ENCODE peak calls at places on chromosome 21, in seven cellular contexts. P is hippocampal formation, R is adipocyte, L is C1 segment of cervical spinal cord, Z is T follicular helper cell, F is T-helper 17 cell, N is COR-L47. A is an unnamed sample.
A peak's percentile ranks its signal among the peaks of the same experiment; 100 is the strongest.

GRCh38 chr21:36684957-36685714 is 13.8 kb upstream of the SIM2 start:
- DNase-seq in R (no peak), N (no peak), F (no peak), L (no peak), P (no peak), Z (no peak), A (no peak)

GRCh38 chr21:45299864-45300785 is 12.4 kb upstream of the POFUT2 start:
- DNase-seq in F (no peak), Z (no peak), L (no peak), N (no peak), P (no peak), R (no peak), A (no peak)

GRCh38 chr21:31370893-31371652 is 27.0 kb upstream of the TIAM1 start:
- DNase-seq in R (peak; percentile 85), Z (no peak), P (no peak), F (no peak), L (no peak), N (no peak), A (no peak)

GRCh38 chr21:45979141-45979631 is 2.4 kb upstream of the COL6A1 start:
- DNase-seq in L (no peak), N (no peak), F (no peak), Z (no peak), R (peak; percentile 44), P (no peak), A (no peak)

GRCh38 chr21:36883532-36884486 is 82.7 kb downstream of the HLCS start:
- DNase-seq in R (no peak), L (no peak), P (no peak), N (no peak), Z (no peak), F (no peak), A (no peak)

GRCh38 chr21:42962360-42963007 is 11.9 kb upstream of the PKNOX1 start:
- DNase-seq in N (no peak), L (no peak), P (no peak), Z (no peak), R (no peak), F (no peak), A (no peak)

GRCh38 chr21:26057488-26058170 is 112.9 kb downstream of the APP start:
- DNase-seq in L (peak; percentile 30), R (no peak), P (no peak), F (no peak), N (no peak), Z (no peak), A (no peak)

GRCh38 chr21:33035147-33035546 is 9.4 kb downstream of the OLIG2 start:
- DNase-seq in L (no peak), Z (no peak), F (no peak), P (no peak), N (peak; percentile 19), R (no peak), A (no peak)

GRCh38 chr21:30329203-30329868 is 8.2 kb downstream of the KRTAP27-1 start:
- DNase-seq in L (no peak), F (no peak), P (no peak), R (no peak), N (no peak), Z (no peak), A (no peak)

GRCh38 chr21:32303385-32303784 is 4.7 kb downstream of the MRAP start:
- DNase-seq in N (no peak), P (no peak), F (no peak), R (no peak), L (no peak), Z (no peak), A (no peak)

GRCh38 chr21:18384771-18385170 is 18.8 kb downstream of the TMPRSS15 start:
- DNase-seq in P (no peak), R (peak; percentile 3), Z (no peak), F (no peak), L (no peak), N (peak; percentile 68), A (no peak)

GRCh38 chr21:44516342-44516741 is 23.7 kb downstream of the KRTAP10-1 start:
- DNase-seq in Z (no peak), N (no peak), P (no peak), L (no peak), R (no peak), F (no peak), A (no peak)

GRCh38 chr21:33478858-33479678 is 706 bp downstream of the TMEM50B start:
- DNase-seq in F (peak; percentile 32), R (peak; percentile 76), N (no peak), P (peak; percentile 43), Z (peak; percentile 25), L (no peak), A (peak; percentile 28)

GRCh38 chr21:45612096-45613019 is 31.2 kb upstream of the PCBP3 start:
- DNase-seq in F (no peak), N (no peak), L (no peak), Z (no peak), P (no peak), R (peak; percentile 19), A (no peak)

GRCh38 chr21:39348040-39348354 is 891 bp downstream of the HMGN1 start:
- DNase-seq in R (no peak), P (no peak), N (no peak), Z (no peak), F (no peak), L (no peak), A (peak; percentile 32)

GRCh38 chr21:33121715-33122475 is 52.0 kb downstream of the OLIG1 start:
- DNase-seq in P (no peak), L (no peak), Z (no peak), F (no peak), R (no peak), N (no peak), A (no peak)

GRCh38 chr21:38910390-38911008 is 104.8 kb downstream of the ETS2 start:
- DNase-seq in L (no peak), Z (no peak), F (no peak), R (no peak), P (no peak), N (no peak), A (no peak)

GRCh38 chr21:43278359-43278758 is 109.6 kb downstream of the CRYAA start:
- DNase-seq in R (no peak), N (no peak), L (no peak), P (no peak), F (no peak), Z (no peak), A (no peak)

GRCh38 chr21:45540601-45540970 is 1.7 kb downstream of the SLC19A1 start:
- DNase-seq in F (peak; percentile 4), R (no peak), L (no peak), Z (no peak), N (no peak), P (no peak), A (no peak)

GRCh38 chr21:39518055-39518844 is 66.5 kb downstream of the SH3BGR start:
- DNase-seq in R (peak; percentile 81), Z (peak; percentile 6), F (peak; percentile 10), L (no peak), N (peak; percentile 87), P (peak; percentile 28), A (peak; percentile 27)

A was measured in T-cell.